ENCODE peak calls at places on chromosomes 1 and 21, in nine cellular contexts. One of them, this sample, is unnamed.
A peak's percentile ranks its signal among the peaks of the same experiment; 100 is the strongest.

GRCh38 chr1:27074175-27074780 is 61.6 kb upstream of the TENT5B start:
- DNase-seq in OCI-LY7: no peak
- DNase-seq in SK-N-SH: no peak
- DNase-seq in GM23338: no peak
- DNase-seq in MM.1S: no peak
- DNase-seq in HCT116: no peak
- DNase-seq in GM23248: peak; percentile 47
- DNase-seq in PC-3: peak; percentile 53
- DNase-seq in hepatocyte: peak; percentile 39
- DNase-seq in this sample: no peak

GRCh38 chr21:45208627-45208951 is 79.1 kb downstream of the POFUT2 start:
- DNase-seq in PC-3: peak; percentile 12
- DNase-seq in GM23248: peak; percentile 24
- DNase-seq in SK-N-SH: no peak
- DNase-seq in GM23338: no peak
- DNase-seq in HCT116: no peak
- DNase-seq in hepatocyte: no peak
- DNase-seq in MM.1S: no peak
- DNase-seq in OCI-LY7: no peak
- DNase-seq in this sample: no peak

GRCh38 chr1:210855440-210855839 is 278.5 kb downstream of the KCNH1 start:
- DNase-seq in GM23248: no peak
- DNase-seq in GM23338: peak; percentile 49
- DNase-seq in SK-N-SH: no peak
- DNase-seq in OCI-LY7: no peak
- DNase-seq in HCT116: no peak
- DNase-seq in hepatocyte: peak; percentile 5
- DNase-seq in MM.1S: no peak
- DNase-seq in PC-3: no peak
- DNase-seq in this sample: peak; percentile 23

GRCh38 chr1:24725209-24725651 is 20.0 kb upstream of the CLIC4 start:
- DNase-seq in GM23338: peak; percentile 59
- DNase-seq in SK-N-SH: no peak
- DNase-seq in HCT116: no peak
- DNase-seq in OCI-LY7: no peak
- DNase-seq in hepatocyte: no peak
- DNase-seq in PC-3: peak; percentile 55
- DNase-seq in MM.1S: no peak
- DNase-seq in GM23248: peak; percentile 43
- DNase-seq in this sample: peak; percentile 73

GRCh38 chr1:211229365-211229759 is 29.8 kb upstream of the RCOR3 start:
- DNase-seq in OCI-LY7: no peak
- DNase-seq in SK-N-SH: no peak
- DNase-seq in MM.1S: no peak
- DNase-seq in GM23338: no peak
- DNase-seq in PC-3: no peak
- DNase-seq in HCT116: no peak
- DNase-seq in hepatocyte: no peak
- DNase-seq in GM23248: no peak
- DNase-seq in this sample: no peak

GRCh38 chr1:162347281-162347680 is 29.4 kb downstream of the SPATA46 start:
- DNase-seq in HCT116: no peak
- DNase-seq in GM23338: no peak
- DNase-seq in hepatocyte: no peak
- DNase-seq in GM23248: no peak
- DNase-seq in PC-3: no peak
- DNase-seq in SK-N-SH: no peak
- DNase-seq in OCI-LY7: no peak
- DNase-seq in MM.1S: no peak
- DNase-seq in this sample: no peak

GRCh38 chr1:156470483-156470882 is 30.1 kb downstream of the MEF2D start:
- DNase-seq in MM.1S: no peak
- DNase-seq in HCT116: no peak
- DNase-seq in GM23338: no peak
- DNase-seq in OCI-LY7: no peak
- DNase-seq in PC-3: no peak
- DNase-seq in hepatocyte: no peak
- DNase-seq in SK-N-SH: no peak
- DNase-seq in GM23248: no peak
- DNase-seq in this sample: no peak

GRCh38 chr1:180150982-180151381 is 3.7 kb upstream of the QSOX1 start:
- DNase-seq in GM23338: no peak
- DNase-seq in SK-N-SH: no peak
- DNase-seq in hepatocyte: no peak
- DNase-seq in OCI-LY7: no peak
- DNase-seq in MM.1S: no peak
- DNase-seq in PC-3: peak; percentile 35
- DNase-seq in HCT116: no peak
- DNase-seq in GM23248: peak; percentile 36
- DNase-seq in this sample: no peak

GRCh38 chr1:63615809-63616420 is 22.7 kb downstream of the PGM1 start:
- DNase-seq in OCI-LY7: peak; percentile 68
- DNase-seq in hepatocyte: peak; percentile 82
- DNase-seq in GM23248: peak; percentile 64
- DNase-seq in PC-3: peak; percentile 94
- DNase-seq in GM23338: peak; percentile 86
- DNase-seq in MM.1S: peak; percentile 68
- DNase-seq in SK-N-SH: peak; percentile 55
- DNase-seq in HCT116: peak; percentile 58
- DNase-seq in this sample: peak; percentile 74

GRCh38 chr1:208944981-208945451 is 638.5 kb upstream of the CAMK1G start:
- DNase-seq in hepatocyte: no peak
- DNase-seq in HCT116: no peak
- DNase-seq in MM.1S: no peak
- DNase-seq in GM23338: no peak
- DNase-seq in SK-N-SH: no peak
- DNase-seq in GM23248: no peak
- DNase-seq in PC-3: no peak
- DNase-seq in OCI-LY7: no peak
- DNase-seq in this sample: no peak

GRCh38 chr1:208939545-208940085 is 643.9 kb upstream of the CAMK1G start:
- DNase-seq in PC-3: no peak
- DNase-seq in GM23248: no peak
- DNase-seq in GM23338: no peak
- DNase-seq in HCT116: no peak
- DNase-seq in OCI-LY7: no peak
- DNase-seq in hepatocyte: no peak
- DNase-seq in SK-N-SH: peak; percentile 34
- DNase-seq in MM.1S: no peak
- DNase-seq in this sample: no peak

GRCh38 chr1:208936431-208936830 is 647.1 kb upstream of the CAMK1G start:
- DNase-seq in PC-3: no peak
- DNase-seq in OCI-LY7: no peak
- DNase-seq in HCT116: no peak
- DNase-seq in GM23248: no peak
- DNase-seq in hepatocyte: no peak
- DNase-seq in GM23338: no peak
- DNase-seq in MM.1S: no peak
- DNase-seq in SK-N-SH: no peak
- DNase-seq in this sample: no peak

GRCh38 chr1:208942394-208942793 is 641.1 kb upstream of the CAMK1G start:
- DNase-seq in GM23248: peak; percentile 36
- DNase-seq in OCI-LY7: no peak
- DNase-seq in MM.1S: no peak
- DNase-seq in PC-3: peak; percentile 91
- DNase-seq in SK-N-SH: no peak
- DNase-seq in HCT116: no peak
- DNase-seq in GM23338: no peak
- DNase-seq in hepatocyte: no peak
- DNase-seq in this sample: no peak
- TF ChIP-seq EZH2phosphoT487 in GM23248: no peak
- TF ChIP-seq EZH2phosphoT487 in OCI-LY7: no peak
- TF ChIP-seq EZH2phosphoT487 in MM.1S: no peak
- TF ChIP-seq EZH2phosphoT487 in PC-3: no peak
- TF ChIP-seq EZH2phosphoT487 in SK-N-SH: no peak
- TF ChIP-seq EZH2phosphoT487 in HCT116: no peak
- TF ChIP-seq EZH2phosphoT487 in GM23338: no peak
- TF ChIP-seq EZH2phosphoT487 in hepatocyte: no peak
- TF ChIP-seq EZH2phosphoT487 in this sample: no peak

DNA sequence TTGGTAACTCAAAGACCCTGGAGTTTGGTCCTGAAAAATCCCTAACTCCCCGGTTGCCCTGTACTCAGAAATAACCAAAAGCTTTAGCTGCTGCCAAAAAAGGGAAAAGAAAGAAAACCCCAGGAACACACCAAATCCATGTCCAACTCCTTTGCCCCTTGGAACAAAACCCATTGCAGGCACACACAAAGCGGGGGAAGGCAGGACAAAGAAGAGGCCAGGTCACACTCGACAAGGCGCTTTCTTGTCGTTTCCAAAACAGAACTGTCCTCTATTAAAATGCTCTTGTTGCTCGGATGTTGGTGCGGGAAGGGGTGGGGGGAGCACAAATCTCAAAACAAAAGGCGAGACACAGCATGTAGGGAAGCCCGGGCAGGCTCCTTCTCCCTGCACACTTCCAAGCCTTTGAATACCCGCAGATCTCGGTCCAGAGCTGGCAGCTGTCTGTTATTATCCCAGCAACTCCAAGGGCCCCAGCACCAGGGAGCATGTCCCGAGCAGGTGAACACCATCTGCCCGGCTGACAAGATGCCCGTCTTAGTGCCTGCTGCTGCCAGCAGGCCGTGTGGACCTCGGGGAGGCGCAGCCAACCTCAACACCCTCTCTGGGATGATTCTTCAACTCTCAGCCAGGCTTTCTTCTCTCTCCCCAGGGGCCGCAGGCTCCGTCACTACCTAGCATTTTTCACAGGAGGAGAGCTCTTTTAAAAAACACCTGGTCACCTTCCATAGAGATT is 96.4 kb downstream of the SSBP3 start:
- DNase-seq in PC-3: no peak
- DNase-seq in GM23248: no peak
- DNase-seq in hepatocyte: no peak
- DNase-seq in HCT116: no peak
- DNase-seq in OCI-LY7: no peak
- DNase-seq in GM23338: peak; percentile 76
- DNase-seq in MM.1S: no peak
- DNase-seq in SK-N-SH: no peak
- DNase-seq in this sample: peak; percentile 65
- TF ChIP-seq EZH2phosphoT487 in PC-3: no peak
- TF ChIP-seq EZH2phosphoT487 in GM23248: no peak
- TF ChIP-seq EZH2phosphoT487 in hepatocyte: no peak
- TF ChIP-seq EZH2phosphoT487 in HCT116: no peak
- TF ChIP-seq EZH2phosphoT487 in OCI-LY7: no peak
- TF ChIP-seq EZH2phosphoT487 in GM23338: no peak
- TF ChIP-seq EZH2phosphoT487 in MM.1S: no peak
- TF ChIP-seq EZH2phosphoT487 in SK-N-SH: no peak
- TF ChIP-seq EZH2phosphoT487 in this sample: no peak

GRCh38 chr1:182143154-182143657 is 81.7 kb upstream of the ZNF648 start:
- DNase-seq in GM23338: peak; percentile 92
- DNase-seq in SK-N-SH: peak; percentile 75
- DNase-seq in PC-3: peak; percentile 91
- DNase-seq in HCT116: peak; percentile 58
- DNase-seq in GM23248: peak; percentile 86
- DNase-seq in MM.1S: peak; percentile 90
- DNase-seq in OCI-LY7: peak; percentile 77
- DNase-seq in hepatocyte: peak; percentile 94
- DNase-seq in this sample: peak; percentile 92

GRCh38 chr1:182143825-182144661 is 82.5 kb upstream of the ZNF648 start:
- DNase-seq in OCI-LY7: no peak
- DNase-seq in SK-N-SH: peak; percentile 29
- DNase-seq in HCT116: no peak
- DNase-seq in MM.1S: no peak
- DNase-seq in PC-3: peak; percentile 31
- DNase-seq in GM23248: peak; percentile 86
- DNase-seq in GM23338: no peak
- DNase-seq in hepatocyte: peak; percentile 84
- DNase-seq in this sample: peak; percentile 63

GRCh38 chr1:182149411-182149965 is 88.0 kb upstream of the ZNF648 start:
- DNase-seq in PC-3: no peak
- DNase-seq in HCT116: no peak
- DNase-seq in hepatocyte: peak; percentile 59
- DNase-seq in SK-N-SH: no peak
- DNase-seq in MM.1S: no peak
- DNase-seq in GM23338: no peak
- DNase-seq in OCI-LY7: no peak
- DNase-seq in GM23248: peak; percentile 95
- DNase-seq in this sample: no peak

GRCh38 chr1:182147136-182147815 is 85.8 kb upstream of the ZNF648 start:
- DNase-seq in GM23338: no peak
- DNase-seq in GM23248: peak; percentile 64
- DNase-seq in OCI-LY7: no peak
- DNase-seq in PC-3: no peak
- DNase-seq in SK-N-SH: no peak
- DNase-seq in hepatocyte: no peak
- DNase-seq in HCT116: no peak
- DNase-seq in MM.1S: peak; percentile 59
- DNase-seq in this sample: no peak

DNA sequence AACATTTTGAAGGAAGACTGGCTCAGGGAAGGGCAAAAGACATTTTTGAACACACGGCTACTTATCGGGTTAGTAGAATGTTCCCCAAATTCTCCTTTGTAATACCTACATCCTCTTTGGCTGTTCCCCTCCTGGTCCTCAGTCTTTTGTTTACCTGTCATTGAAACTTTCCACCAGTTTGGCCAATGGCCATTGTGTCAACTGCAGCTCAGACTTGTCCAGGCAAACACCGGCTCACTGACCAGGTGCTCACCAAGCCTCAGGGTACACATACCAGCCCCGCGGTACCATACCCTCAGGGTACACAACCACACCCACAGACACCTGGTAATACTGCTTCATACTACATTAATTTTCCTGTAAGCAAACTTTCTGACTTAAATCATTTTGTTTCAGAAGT is 84.8 kb upstream of the ZNF648 start:
- DNase-seq in OCI-LY7: no peak
- DNase-seq in GM23338: no peak
- DNase-seq in GM23248: no peak
- DNase-seq in HCT116: no peak
- DNase-seq in SK-N-SH: no peak
- DNase-seq in hepatocyte: no peak
- DNase-seq in MM.1S: no peak
- DNase-seq in PC-3: peak; percentile 21
- DNase-seq in this sample: no peak
- TF ChIP-seq EZH2phosphoT487 in OCI-LY7: no peak
- TF ChIP-seq EZH2phosphoT487 in GM23338: no peak
- TF ChIP-seq EZH2phosphoT487 in GM23248: no peak
- TF ChIP-seq EZH2phosphoT487 in HCT116: no peak
- TF ChIP-seq EZH2phosphoT487 in SK-N-SH: no peak
- TF ChIP-seq EZH2phosphoT487 in hepatocyte: no peak
- TF ChIP-seq EZH2phosphoT487 in MM.1S: no peak
- TF ChIP-seq EZH2phosphoT487 in PC-3: no peak
- TF ChIP-seq EZH2phosphoT487 in this sample: no peak

DNA sequence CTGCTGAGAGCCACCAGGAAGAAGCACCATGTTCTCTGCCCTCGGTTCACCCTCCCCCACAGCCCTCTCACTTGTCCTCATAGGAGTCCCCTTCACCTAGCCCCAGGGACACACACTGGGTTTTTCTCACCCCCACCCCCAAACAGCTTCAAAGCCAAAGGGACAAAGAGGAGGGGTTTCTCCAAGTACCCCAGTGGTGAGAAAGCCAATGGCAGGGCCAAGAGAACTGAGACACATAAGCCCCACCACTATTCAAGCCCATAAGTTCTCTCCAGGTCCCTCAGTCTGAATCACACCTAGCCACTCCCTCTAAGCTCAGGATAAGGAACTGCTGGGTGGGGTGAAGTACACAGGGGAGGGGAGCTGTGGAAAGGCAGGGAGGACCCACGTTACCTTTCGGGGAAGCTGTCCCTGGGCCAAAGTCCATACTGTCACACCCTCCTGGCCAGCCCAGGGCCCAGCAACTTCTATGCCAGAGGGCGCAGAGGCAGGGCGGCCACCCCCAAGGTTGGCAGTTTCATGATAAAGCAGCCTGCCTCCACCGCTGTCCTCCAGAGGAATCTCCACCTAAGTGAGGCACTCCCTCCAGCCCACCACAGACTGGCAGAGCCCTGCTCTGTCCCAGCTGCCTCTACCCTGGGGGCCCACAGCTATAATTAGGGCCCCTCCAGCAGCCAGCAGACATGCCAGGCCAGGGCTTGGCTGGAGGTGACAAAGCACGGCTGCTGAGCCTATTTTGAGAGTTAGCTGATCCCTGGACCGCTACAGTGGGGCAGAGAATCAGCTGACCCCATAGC is 39.0 kb upstream of the PPP1R15B start:
- DNase-seq in HCT116: no peak
- DNase-seq in OCI-LY7: no peak
- DNase-seq in SK-N-SH: no peak
- DNase-seq in hepatocyte: peak; percentile 88
- DNase-seq in GM23338: peak; percentile 10
- DNase-seq in MM.1S: no peak
- DNase-seq in PC-3: peak; percentile 80
- DNase-seq in GM23248: no peak
- DNase-seq in this sample: peak; percentile 24
- TF ChIP-seq EZH2phosphoT487 in HCT116: no peak
- TF ChIP-seq EZH2phosphoT487 in OCI-LY7: no peak
- TF ChIP-seq EZH2phosphoT487 in SK-N-SH: no peak
- TF ChIP-seq EZH2phosphoT487 in hepatocyte: no peak
- TF ChIP-seq EZH2phosphoT487 in GM23338: no peak
- TF ChIP-seq EZH2phosphoT487 in MM.1S: no peak
- TF ChIP-seq EZH2phosphoT487 in PC-3: no peak
- TF ChIP-seq EZH2phosphoT487 in GM23248: no peak
- TF ChIP-seq EZH2phosphoT487 in this sample: no peak